ENCODE peak calls at places on chromosomes 13 and 19, in ten cellular contexts. W, O, E, U, K, F, N, S, D and L are unnamed samples.

GRCh38 chr13:70310720-70311119 is 202.5 kb upstream of the KLHL1 start:
- DNase-seq in D (no peak), N (no peak), U (peak), F (no peak), E (no peak), S (peak), W (no peak), K (no peak), O (peak), L (peak)

GRCh38 chr13:28718186-28718537 is 608 bp downstream of the SLC46A3 start:
- DNase-seq in O (peak), F (no peak), S (no peak), N (no peak), K (peak), E (no peak), U (no peak), D (no peak), W (no peak), L (no peak)

GRCh38 chr13:49304763-49305695 is 57.3 kb downstream of the CDADC1 start:
- DNase-seq in E (no peak), U (no peak), F (no peak), K (no peak), O (no peak), D (peak), N (no peak), S (no peak), W (no peak), L (no peak)

GRCh38 chr13:88919970-88920628 is 1248.9 kb downstream of the SLITRK5 start:
- DNase-seq in W (no peak), K (no peak), F (no peak), D (no peak), S (no peak), U (no peak), E (no peak), N (no peak), O (no peak), L (no peak)

GRCh38 chr19:51065221-51065960 is 499 bp upstream of the KLK13 start:
- DNase-seq in W (no peak), K (no peak), O (no peak), U (no peak), E (no peak), F (no peak), N (no peak), D (no peak), S (no peak), L (no peak)

GRCh38 chr19:888615-889385 is 4.2 kb downstream of the MED16 start:
- DNase-seq in W (no peak), N (no peak), S (no peak), O (no peak), E (peak), F (no peak), K (no peak), U (no peak), D (no peak), L (no peak)

GRCh38 chr13:44299142-44299541 is 74.5 kb upstream of the SERP2 start:
- DNase-seq in S (no peak), U (no peak), O (no peak), D (no peak), N (no peak), F (peak), E (no peak), K (no peak), W (no peak), L (no peak)

GRCh38 chr13:95154441-95154886 is 146.8 kb downstream of the ABCC4 start:
- DNase-seq in S (no peak), U (no peak), E (no peak), F (peak), D (no peak), K (no peak), O (no peak), W (no peak), N (no peak), L (no peak)

GRCh38 chr13:112849500-112849899 is 119.5 kb upstream of the MCF2L start:
- DNase-seq in W (no peak), U (no peak), D (no peak), E (no peak), K (no peak), S (no peak), O (peak), F (peak), N (no peak), L (no peak)

GRCh38 chr13:94009696-94010095 is 469.8 kb downstream of the DCT start:
- DNase-seq in S (no peak), F (peak), D (no peak), E (no peak), U (no peak), K (no peak), O (no peak), W (no peak), N (no peak), L (no peak)

GRCh38 chr13:111280666-111281577 is 39.5 kb upstream of the TEX29 start:
- DNase-seq in N (no peak), D (no peak), S (no peak), K (peak), O (no peak), W (no peak), F (peak), U (no peak), E (no peak), L (no peak)

GRCh38 chr13:36530050-36530789 is 97.9 kb downstream of the CCNA1 start:
- DNase-seq in W (no peak), O (no peak), D (no peak), F (peak), U (no peak), K (no peak), S (no peak), E (no peak), N (no peak), L (no peak)

GRCh38 chr13:42891591-42891990 is 100.5 kb downstream of the EPSTI1 start:
- DNase-seq in S (no peak), K (no peak), O (no peak), W (no peak), E (no peak), U (no peak), D (no peak), N (no peak), F (no peak), L (no peak)

GRCh38 chr19:9917322-9917721 is 19.0 kb downstream of the OLFM2 start:
- DNase-seq in E (no peak), O (peak), N (no peak), K (peak), S (peak), U (no peak), W (no peak), F (peak), D (no peak), L (peak)

GRCh38 chr19:58584498-58585441 is 11.6 kb upstream of the MZF1 start:
- DNase-seq in N (no peak), S (no peak), O (no peak), U (no peak), E (no peak), D (no peak), F (no peak), W (no peak), K (no peak), L (no peak)

GRCh38 chr13:112619730-112620639 is 32.0 kb upstream of the TUBGCP3 start:
- DNase-seq in D (peak), E (no peak), S (peak), O (peak), U (peak), N (no peak), W (no peak), F (no peak), K (no peak), L (no peak)

GRCh38 chr19:8148410-8149231 is 771 bp downstream of the FBN3 start:
- DNase-seq in D (no peak), N (no peak), K (no peak), E (no peak), O (no peak), U (peak), F (no peak), W (peak), S (peak), L (no peak)

GRCh38 chr13:29861694-29862110 is 11.3 kb upstream of the UBL3 start:
- DNase-seq in S (no peak), W (no peak), K (peak), U (no peak), D (no peak), F (peak), E (no peak), N (no peak), O (no peak), L (no peak)

GRCh38 chr13:72290962-72291681 is 424.1 kb upstream of the DACH1 start:
- DNase-seq in O (no peak), E (no peak), K (no peak), W (no peak), U (no peak), F (peak), S (peak), N (no peak), D (no peak), L (peak)

GRCh38 chr13:96650301-96650886 is 343.9 kb downstream of the OXGR1 start:
- DNase-seq in W (no peak), S (peak), D (no peak), E (no peak), O (no peak), N (no peak), U (no peak), F (peak), K (peak), L (no peak)

GRCh38 chr19:19529783-19530422 is 1.2 kb downstream of the YJEFN3 start:
- DNase-seq in K (peak), D (no peak), W (no peak), S (no peak), U (no peak), E (no peak), N (no peak), O (no peak), F (no peak), L (no peak)

GRCh38 chr13:106709509-106709908 is 141.6 kb upstream of the ARGLU1 start:
- DNase-seq in O (no peak), S (no peak), D (no peak), F (peak), W (no peak), N (no peak), K (no peak), E (no peak), U (no peak), L (no peak)

GRCh38 chr13:80577951-80578670 is 237.2 kb upstream of the SPRY2 start:
- DNase-seq in O (no peak), F (no peak), S (no peak), K (no peak), D (peak), E (no peak), N (no peak), U (no peak), W (no peak), L (no peak)

GRCh38 chr19:50510121-50510670 is 795 bp downstream of the JOSD2 start:
- DNase-seq in E (no peak), S (no peak), D (no peak), O (no peak), N (no peak), F (peak), W (no peak), K (no peak), U (no peak), L (no peak)

GRCh38 chr13:113545455-113545930 is 39.1 kb upstream of the TFDP1 start:
- DNase-seq in W (no peak), D (no peak), N (peak), K (peak), O (no peak), E (no peak), F (peak), S (no peak), U (no peak), L (no peak)

GRCh38 chr19:19528721-19529490 is at the start of gene YJEFN3:
- DNase-seq in O (no peak), E (no peak), N (peak), D (no peak), U (no peak), F (peak), K (peak), S (no peak), W (no peak), L (no peak)

GRCh38 chr19:1363599-1363998 is 20.1 kb upstream of the NDUFS7 start:
- DNase-seq in U (no peak), S (no peak), O (no peak), N (no peak), K (no peak), D (no peak), E (no peak), W (no peak), F (no peak), L (no peak)